ENCODE peak calls at places on chromosomes 1 and 21, in ten cellular contexts. Y is cardiac muscle cell, V is fibroblast of lung, T is SJSA1, G is IMR-90, K is PC-3, S is Peyer's patch, I is pancreas, Z is psoas muscle, N is ovary. Q is an unnamed sample. For H3K4me1, the result is how much of the 10 kb centered on the place peaks cover.

GRCh38 chr1:221739018-221739676 is 2.7 kb downstream of the DUSP10 start:
- DNase-seq in Y (no peak), V (no peak), T (no peak), G (no peak), K (no peak), S (no peak), I (no peak), Z (peak), N (no peak), Q (peak)

GRCh38 chr1:163166886-163167555 is 35.7 kb downstream of the RGS5 start:
- DNase-seq in Y (no peak), V (no peak), T (no peak), G (peak), K (no peak), S (no peak), I (no peak), Z (no peak), N (no peak), Q (no peak)

GRCh38 chr1:240598201-240598600 is 13.8 kb downstream of the GREM2 start:
- DNase-seq in Y (no peak), V (no peak), T (no peak), G (no peak), K (no peak), S (no peak), I (no peak), Z (no peak), N (no peak), Q (no peak)

GRCh38 chr21:37461494-37461893 is 94.9 kb downstream of the DYRK1A start:
- DNase-seq in Y (no peak), V (peak), T (no peak), G (peak), K (no peak), S (no peak), I (no peak), Z (no peak), N (no peak), Q (no peak)

GRCh38 chr1:155261888-155262673 is at the start of gene SCAMP3:
- DNase-seq in Y (peak), V (peak), T (peak), G (peak), K (peak), S (peak), I (peak), Z (peak), N (peak), Q (peak)

GRCh38 chr21:42154237-42155044 is 64.5 kb upstream of the ABCG1 start:
- DNase-seq in Y (no peak), V (no peak), T (peak), G (no peak), K (no peak), S (no peak), I (no peak), Z (no peak), N (no peak), Q (no peak)

GRCh38 chr1:18241932-18242331 is 134.3 kb downstream of the IGSF21 start:
- DNase-seq in Y (no peak), V (no peak), T (no peak), G (no peak), K (no peak), S (no peak), I (no peak), Z (no peak), N (no peak), Q (no peak)

GRCh38 chr1:14824314-14824915 is 225.9 kb downstream of the KAZN start:
- DNase-seq in Y (no peak), V (no peak), T (no peak), G (no peak), K (no peak), S (no peak), I (no peak), Z (no peak), N (no peak), Q (no peak)

GRCh38 chr1:20634594-20635084 is 1.4 kb downstream of the PINK1 start:
- DNase-seq in Y (peak), V (peak), T (no peak), G (peak), K (peak), S (no peak), I (peak), Z (peak), N (no peak), Q (peak)

GRCh38 chr1:61287734-61288133 is 205.4 kb downstream of the NFIA start:
- DNase-seq in Y (no peak), V (peak), T (no peak), G (peak), K (peak), S (no peak), I (no peak), Z (no peak), N (no peak), Q (no peak)

GRCh38 chr21:36388835-36389234 is 3.6 kb downstream of the CHAF1B start:
- DNase-seq in Y (no peak), V (peak), T (no peak), G (peak), K (no peak), S (no peak), I (peak), Z (no peak), N (no peak), Q (no peak)

GRCh38 chr1:18927654-18928272 is 25.4 kb upstream of the ALDH4A1 start:
- DNase-seq in Y (no peak), V (no peak), T (no peak), G (peak), K (peak), S (peak), I (no peak), Z (no peak), N (no peak), Q (no peak)

GRCh38 chr1:173682174-173682573 is 12.5 kb upstream of the ANKRD45 start:
- DNase-seq in Y (no peak), V (peak), T (no peak), G (no peak), K (peak), S (no peak), I (no peak), Z (no peak), N (no peak), Q (no peak)

GRCh38 chr1:68332041-68332440 is 99.7 kb upstream of the WLS start:
- DNase-seq in Y (no peak), V (no peak), T (no peak), G (peak), K (no peak), S (no peak), I (no peak), Z (no peak), N (no peak), Q (no peak)

GRCh38 chr1:8014381-8014988 is 11.6 kb downstream of the ERRFI1 start:
- DNase-seq in Y (no peak), V (no peak), T (no peak), G (no peak), K (no peak), S (no peak), I (peak), Z (no peak), N (no peak), Q (no peak)

GRCh38 chr1:115976062-115976899 is at the start of gene SLC22A15:
- DNase-seq in Y (peak), V (peak), T (peak), G (no peak), K (peak), S (peak), I (peak), Z (peak), N (peak), Q (peak)

GRCh38 chr1:26789953-26790352 is 2.2 kb downstream of the PIGV start:
- DNase-seq in Y (no peak), V (no peak), T (no peak), G (no peak), K (no peak), S (no peak), I (no peak), Z (no peak), N (no peak), Q (no peak)

GRCh38 chr1:92709738-92710137 is 75.2 kb downstream of the EVI5 start:
- DNase-seq in Y (no peak), V (peak), T (peak), G (peak), K (peak), S (no peak), I (peak), Z (no peak), N (no peak), Q (peak)

GRCh38 chr1:160211010-160211790 is 6.0 kb downstream of the PEA15 start:
- DNase-seq in Y (no peak), V (no peak), T (no peak), G (no peak), K (no peak), S (no peak), I (no peak), Z (no peak), N (no peak), Q (no peak)

GRCh38 chr1:159307338-159307737 is 5.2 kb downstream of the FCER1A start:
- DNase-seq in Y (no peak), V (no peak), T (no peak), G (no peak), K (no peak), S (no peak), I (no peak), Z (no peak), N (no peak), Q (no peak)

GRCh38 chr1:243924188-243924587 is 74.1 kb upstream of the AKT3 start:
- DNase-seq in Y (no peak), V (peak), T (peak), G (peak), K (peak), S (no peak), I (no peak), Z (no peak), N (no peak), Q (no peak)

GRCh38 chr21:41961282-41961701 is 7.5 kb upstream of the C2CD2 start:
- DNase-seq in Y (no peak), V (peak), T (peak), G (peak), K (peak), S (no peak), I (no peak), Z (no peak), N (no peak), Q (no peak)

GRCh38 chr1:156508205-156508954 is 7.8 kb upstream of the MEF2D start:
- DNase-seq in Y (no peak), V (peak), T (no peak), G (peak), K (no peak), S (no peak), I (no peak), Z (peak), N (peak), Q (no peak)

GRCh38 chr1:113041569-113042335 is 31.2 kb upstream of the LRIG2 start:
- DNase-seq in Y (no peak), V (no peak), T (no peak), G (no peak), K (no peak), S (no peak), I (no peak), Z (no peak), N (no peak), Q (no peak)

GRCh38 chr1:201357636-201358348 is 19.7 kb downstream of the TNNT2 start:
- DNase-seq in Y (peak), V (no peak), T (no peak), G (no peak), K (no peak), S (no peak), I (no peak), Z (peak), N (no peak), Q (no peak)

GRCh38 chr1:40301066-40301465 is 16.0 kb downstream of the COL9A2 start:
- DNase-seq in Y (no peak), V (no peak), T (no peak), G (no peak), K (no peak), S (no peak), I (no peak), Z (no peak), N (no peak), Q (no peak)

GRCh38 chr1:99808391-99809115 is 41.6 kb upstream of the AGL start:
- DNase-seq in Y (peak), V (peak), T (peak), G (peak), K (peak), S (no peak), I (no peak), Z (no peak), N (no peak), Q (no peak)

GRCh38 chr1:14263207-14263606 is 335.3 kb upstream of the KAZN start:
- DNase-seq in Y (no peak), V (no peak), T (no peak), G (no peak), K (no peak), S (no peak), I (no peak), Z (no peak), N (no peak), Q (no peak)

GRCh38 chr21:15203740-15204139 is 138.9 kb upstream of the NRIP1 start:
- DNase-seq in Y (peak), V (no peak), T (no peak), G (no peak), K (no peak), S (no peak), I (no peak), Z (no peak), N (no peak), Q (no peak)

DNA sequence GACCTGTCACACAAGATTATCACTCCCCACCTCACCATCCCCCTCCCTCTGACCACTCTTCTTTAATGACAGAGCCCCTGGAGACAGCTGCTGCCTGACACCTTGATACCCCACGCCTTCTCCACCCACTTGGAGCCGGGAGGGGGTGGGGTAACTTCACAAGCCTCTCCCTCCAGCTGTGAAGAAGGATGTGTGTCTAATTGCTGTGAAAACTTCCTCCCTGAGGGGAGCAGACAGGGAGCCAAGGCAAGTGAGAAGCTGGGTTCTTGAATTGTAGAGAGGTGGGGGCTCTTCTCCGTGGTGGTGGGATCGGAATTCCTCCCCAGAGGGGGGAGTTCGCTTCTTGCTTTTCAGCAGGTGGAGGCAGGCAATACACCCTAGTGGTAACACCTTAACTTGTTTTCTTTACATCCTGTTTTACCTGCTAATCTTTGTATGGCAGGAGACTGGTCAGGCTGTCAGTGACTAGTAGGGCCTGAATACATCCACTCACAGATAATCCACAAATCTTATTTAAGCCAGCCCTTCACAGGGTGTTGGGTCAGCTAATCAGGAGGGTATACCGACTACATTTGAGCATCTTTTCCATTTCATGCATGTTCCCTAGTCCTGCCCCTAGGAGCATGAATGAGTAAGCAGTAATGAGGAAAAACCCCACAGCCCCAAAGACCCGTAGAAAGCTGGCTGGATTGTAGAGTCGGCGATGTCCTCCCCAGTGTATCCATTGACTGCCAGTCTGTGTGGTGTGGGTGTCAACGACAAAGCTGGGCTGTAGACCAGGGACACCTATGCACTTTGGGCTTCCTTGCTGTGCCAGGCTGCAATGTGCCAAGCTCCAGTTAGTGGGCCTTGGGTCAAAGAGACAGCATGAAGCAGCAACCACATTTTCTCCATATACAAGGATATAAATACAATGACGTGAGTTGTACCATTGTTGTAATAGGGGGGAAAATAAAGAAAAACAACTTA is 57.3 kb downstream of the NFASC start:
- DNase-seq in Y (no peak), V (no peak), T (no peak), G (no peak), K (no peak), S (no peak), I (no peak), Z (no peak), N (no peak), Q (no peak)
- H3K4me1 ChIP-seq in Y (under half), V (under half), T (under half), G (under half), K (under half), S (under half), I (under half), Z (under half), N (under half), Q (under half)

DNA sequence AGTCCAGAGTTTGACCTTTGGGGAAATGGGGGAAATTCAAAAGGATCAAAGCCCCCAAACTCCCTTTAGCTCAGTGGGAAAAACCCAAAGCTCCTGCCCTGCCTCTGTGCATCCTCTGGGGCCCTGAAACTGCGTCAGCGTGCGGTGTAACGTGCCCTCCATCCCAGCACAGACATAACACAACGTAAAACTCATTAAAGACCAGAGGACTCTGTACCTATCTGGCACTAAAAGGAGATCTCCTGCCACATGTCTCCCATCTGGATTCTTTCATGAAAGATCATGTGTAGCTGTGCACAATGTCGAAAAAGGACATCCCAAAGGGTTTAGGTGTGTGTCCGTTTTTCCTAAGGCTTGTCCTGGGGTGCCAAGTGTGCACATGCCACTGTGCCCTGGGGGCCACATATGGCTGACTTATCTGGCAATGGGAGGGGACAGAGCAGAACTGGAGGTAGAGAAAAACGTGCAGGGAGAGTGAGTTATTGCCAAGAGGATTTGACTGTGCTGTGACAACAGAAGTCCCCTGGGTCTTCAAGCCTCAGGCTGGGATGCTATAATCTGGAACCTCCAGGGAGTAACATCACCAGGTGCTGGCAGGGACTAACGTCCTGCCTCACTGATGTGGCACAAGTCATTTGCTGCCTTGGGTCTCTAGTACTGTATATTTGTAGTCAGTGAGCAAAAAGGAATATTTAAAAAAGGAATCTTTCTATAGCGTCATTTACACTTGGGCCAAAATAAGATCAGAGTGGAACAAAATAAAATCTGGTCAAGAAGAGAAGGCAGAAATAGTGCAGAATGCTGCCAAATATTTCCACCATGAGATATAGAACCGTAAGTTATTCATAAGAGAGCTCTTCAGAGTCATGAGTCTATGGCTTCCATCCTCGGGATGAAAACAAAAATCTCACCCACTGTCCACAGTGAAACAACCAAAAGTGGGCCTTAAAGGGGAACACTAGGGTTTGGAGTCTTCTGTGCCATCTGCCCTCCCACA is 52.3 kb downstream of the ITPKB start:
- DNase-seq in Y (no peak), V (no peak), T (no peak), G (no peak), K (no peak), S (no peak), I (no peak), Z (no peak), N (peak), Q (no peak)
- H3K4me1 ChIP-seq in Y (under half), V (under half), T (under half), G (under half), K (under half), S (under half), I (under half), Z (half or more), N (under half), Q (under half)

GRCh38 chr1:43548285-43549271 is 17.9 kb downstream of the PTPRF start:
- DNase-seq in Y (no peak), V (no peak), T (no peak), G (no peak), K (no peak), S (no peak), I (no peak), Z (no peak), N (no peak), Q (peak)

GRCh38 chr1:43545686-43546387 is 15.2 kb downstream of the PTPRF start:
- DNase-seq in Y (peak), V (peak), T (peak), G (no peak), K (peak), S (no peak), I (peak), Z (peak), N (peak), Q (peak)

GRCh38 chr1:43546388-43547100 is 15.9 kb downstream of the PTPRF start:
- DNase-seq in Y (no peak), V (no peak), T (no peak), G (no peak), K (no peak), S (no peak), I (no peak), Z (no peak), N (no peak), Q (no peak)

GRCh38 chr1:43545321-43545685 is 14.6 kb downstream of the PTPRF start:
- DNase-seq in Y (no peak), V (no peak), T (no peak), G (no peak), K (no peak), S (no peak), I (no peak), Z (no peak), N (no peak), Q (peak)

DNA sequence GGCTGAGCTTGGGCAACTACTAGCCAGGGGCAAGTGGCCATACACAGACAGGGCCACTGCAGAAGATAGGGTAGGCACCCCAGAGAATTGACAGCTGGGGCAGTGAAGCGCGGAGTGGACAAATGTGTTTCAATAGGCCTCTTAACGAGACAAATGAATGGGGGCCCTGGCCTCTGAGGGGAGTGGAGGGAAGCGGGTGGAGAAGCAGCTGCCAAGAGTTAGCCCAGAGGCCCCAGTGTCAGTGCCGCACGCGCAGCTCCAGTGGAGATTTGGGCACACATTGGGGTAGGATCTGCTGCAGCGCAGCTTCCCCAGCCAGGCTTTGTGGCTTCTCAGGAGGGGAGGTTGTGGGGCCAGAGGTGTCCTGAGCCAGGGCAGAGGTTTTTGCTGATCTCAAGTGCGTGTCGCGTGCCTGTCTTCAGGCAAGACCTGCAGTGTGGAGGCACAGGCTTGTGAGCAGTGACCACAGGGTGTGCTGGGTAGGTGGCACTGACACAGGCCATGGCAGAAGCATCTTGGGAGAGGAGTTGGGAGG is 16.9 kb downstream of the PTPRF start:
- DNase-seq in Y (peak), V (no peak), T (no peak), G (no peak), K (no peak), S (no peak), I (no peak), Z (no peak), N (no peak), Q (no peak)
- H3K4me1 ChIP-seq in Y (under half), V (under half), T (under half), G (under half), K (under half), S (under half), I (half or more), Z (under half), N (under half), Q (half or more)

DNA sequence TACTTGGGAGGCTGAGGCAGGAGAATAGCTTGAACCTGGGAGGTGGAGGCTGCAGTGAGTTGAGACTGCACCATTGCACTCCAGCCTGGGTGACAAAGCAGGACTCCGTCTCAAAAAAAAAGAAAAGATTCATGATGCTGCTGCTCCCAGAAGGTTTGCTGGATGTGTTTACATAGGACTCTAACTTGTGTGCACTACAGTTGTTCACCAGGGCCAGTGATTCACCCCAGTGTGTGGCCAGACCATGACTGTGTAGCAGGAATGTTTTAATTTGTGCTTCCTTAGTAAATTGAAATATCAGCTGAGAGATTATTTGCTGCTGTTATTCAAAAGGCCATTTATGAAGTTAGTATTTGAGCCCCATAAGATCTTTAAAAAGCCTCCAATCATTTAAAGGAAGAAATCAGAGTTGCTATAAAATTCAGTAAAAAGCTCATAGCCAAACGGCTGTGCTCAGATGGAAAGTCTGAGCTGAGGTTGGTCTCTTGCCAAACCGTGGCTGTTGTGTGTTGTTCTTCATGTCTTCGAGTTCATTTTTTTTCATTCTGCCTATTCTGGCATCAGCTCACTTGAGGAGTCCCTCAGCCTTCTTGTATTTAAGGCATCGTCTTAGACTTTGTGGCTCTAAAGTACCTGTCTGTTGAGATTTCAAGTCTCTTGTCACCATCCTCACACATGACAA is 18.1 kb upstream of the PGD start:
- DNase-seq in Y (no peak), V (peak), T (peak), G (peak), K (peak), S (no peak), I (no peak), Z (no peak), N (no peak), Q (no peak)
- H3K4me1 ChIP-seq in Y (under half), V (under half), T (under half), G (under half), K (under half), S (under half), I (under half), Z (under half), N (under half), Q (under half)

Q was measured in right lobe of liver.